ENCODE peak calls at places on chromosomes 1 and 21, in six cellular contexts. D is neuronal stem cell, Z is psoas muscle, W is uterus, F is right cardiac atrium, I is pancreas. M is an unnamed sample.

GRCh38 chr1:18282851-18283600 is 175.4 kb downstream of the IGSF21 start:
- DNase-seq in I (no peak), Z (no peak), W (no peak), F (no peak), D (no peak), M (peak)

GRCh38 chr1:119449964-119450363 is 35.0 kb downstream of the HSD3B2 start:
- DNase-seq in I (no peak), W (no peak), D (no peak), F (no peak), Z (no peak), M (peak)

GRCh38 chr1:14996133-14997050 is 157.2 kb upstream of the TMEM51 start:
- DNase-seq in I (no peak), D (peak), W (no peak), Z (peak), F (no peak), M (no peak)

GRCh38 chr1:227901906-227902640 is 45.7 kb downstream of the WNT9A start:
- DNase-seq in D (no peak), Z (no peak), W (no peak), F (peak), I (peak), M (no peak)

GRCh38 chr1:158117854-158118691 is 62.6 kb upstream of the CD1D start:
- DNase-seq in Z (no peak), F (peak), W (peak), D (no peak), I (peak), M (peak)

GRCh38 chr1:154972517-154973343 is 1.8 kb upstream of the CKS1B start:
- DNase-seq in F (peak), D (peak), I (peak), W (peak), Z (peak), M (peak)

GRCh38 chr1:116877369-116877768 is 32.3 kb upstream of the PTGFRN start:
- DNase-seq in I (no peak), D (no peak), F (no peak), W (no peak), Z (no peak), M (peak)

GRCh38 chr1:78237364-78237916 is 191.7 kb downstream of the GIPC2 start:
- DNase-seq in F (no peak), W (no peak), I (no peak), D (no peak), Z (no peak), M (no peak)

GRCh38 chr1:227779651-227780050 is 35.8 kb upstream of the PRSS38 start:
- DNase-seq in I (no peak), F (no peak), W (no peak), Z (no peak), D (no peak), M (no peak)

GRCh38 chr21:34795152-34796141 is 126.7 kb downstream of the CLIC6 start:
- DNase-seq in F (no peak), W (no peak), Z (peak), D (no peak), I (no peak), M (no peak)

GRCh38 chr1:66283583-66284041 is 250.3 kb upstream of the SGIP1 start:
- DNase-seq in D (no peak), I (no peak), Z (no peak), F (no peak), W (no peak), M (no peak)

GRCh38 chr1:14499312-14500040 is 99.0 kb upstream of the KAZN start:
- DNase-seq in Z (no peak), D (no peak), I (no peak), W (no peak), F (no peak), M (no peak)

GRCh38 chr1:36572906-36573305 is 90.2 kb upstream of the CSF3R start:
- DNase-seq in F (no peak), I (no peak), W (no peak), D (no peak), Z (no peak), M (no peak)

GRCh38 chr1:20183876-20184275 is 2.0 kb upstream of the UBXN10 start:
- DNase-seq in Z (no peak), D (no peak), I (no peak), F (no peak), W (no peak), M (no peak)

GRCh38 chr1:20184997-20185833 is 681 bp upstream of the UBXN10 start:
- DNase-seq in W (no peak), Z (no peak), F (no peak), D (no peak), I (no peak), M (no peak)

GRCh38 chr1:20185834-20186782 is at the start of the genes PLA2G2C and UBXN10:
- DNase-seq in I (peak), F (peak), D (peak), W (peak), Z (peak), M (no peak)

GRCh38 chr1:20183035-20183434 is 2.9 kb upstream of the UBXN10 start:
- DNase-seq in Z (no peak), W (no peak), I (no peak), D (no peak), F (no peak), M (no peak)

GRCh38 chr1:20184481-20184900 is 1.4 kb upstream of the UBXN10 start:
- DNase-seq in W (no peak), I (no peak), D (no peak), F (no peak), Z (no peak), M (no peak)
- H3K27ac ChIP-seq in W (no peak), I (no peak), D (no peak), F (no peak), Z (no peak), M (no peak)

GRCh38 chr1:219567341-219567947 is 45.5 kb downstream of the ZC3H11B start:
- DNase-seq in D (no peak), W (no peak), I (no peak), F (no peak), Z (no peak), M (peak)
- H3K27ac ChIP-seq in D (no peak), W (no peak), I (no peak), F (no peak), Z (no peak), M (no peak)

GRCh38 chr21:45641480-45642035 is 2.0 kb upstream of the PCBP3 start:
- DNase-seq in I (no peak), D (no peak), Z (no peak), W (no peak), F (peak), M (no peak)

GRCh38 chr21:45643021-45643980 is at the start of gene PCBP3:
- DNase-seq in F (peak), I (peak), W (peak), D (peak), Z (peak), M (no peak)

GRCh38 chr21:45640888-45641479 is 2.5 kb upstream of the PCBP3 start:
- DNase-seq in Z (no peak), W (no peak), D (no peak), I (no peak), F (peak), M (no peak)

GRCh38 chr21:45644041-45644906 is 749 bp downstream of the PCBP3 start:
- DNase-seq in Z (no peak), F (peak), I (peak), D (peak), W (no peak), M (no peak)

DNA sequence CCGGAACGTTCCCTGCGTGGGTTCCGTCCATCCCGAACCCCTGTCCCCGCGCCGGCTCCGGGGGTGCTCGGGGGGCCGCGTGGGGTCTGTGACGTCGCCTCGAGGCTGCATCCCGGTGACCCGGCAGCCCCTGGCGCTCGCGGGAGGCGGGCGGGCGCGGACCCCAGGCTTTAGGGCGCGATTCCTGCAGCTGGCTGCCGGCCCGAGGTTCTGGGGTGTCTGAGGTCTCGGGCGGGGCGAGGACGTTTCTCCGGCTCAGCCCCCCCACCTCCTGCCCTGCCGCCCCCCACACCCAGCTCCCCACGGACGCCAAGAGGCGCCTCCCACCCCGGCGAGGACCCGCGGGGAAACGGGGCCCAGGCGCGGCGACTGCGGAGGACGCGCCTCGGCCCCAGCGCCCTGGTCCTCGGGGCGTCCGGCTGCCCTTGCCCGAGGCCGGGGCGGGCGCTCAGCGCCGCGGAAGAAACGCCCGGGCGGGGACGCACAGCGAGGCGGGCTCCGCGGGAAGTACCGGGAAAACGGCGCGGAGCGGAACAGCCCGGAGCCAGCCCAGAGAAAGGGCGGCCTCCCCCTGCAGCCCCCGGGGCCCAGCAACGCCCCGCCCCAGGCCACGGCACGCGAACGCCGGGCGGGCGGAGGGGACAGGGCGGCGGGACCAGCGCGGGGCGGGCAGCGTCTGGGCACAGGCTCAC is 1.3 kb upstream of the PCBP3 start:
- DNase-seq in D (no peak), F (peak), Z (peak), I (peak), W (no peak), M (no peak)
- H3K27ac ChIP-seq in D (no peak), F (no peak), Z (no peak), I (no peak), W (peak), M (no peak)

GRCh38 chr21:45169001-45169400 is 94.6 kb downstream of the ADARB1 start:
- DNase-seq in I (no peak), Z (no peak), D (no peak), F (no peak), W (no peak), M (no peak)

GRCh38 chr21:45170987-45171386 is 96.6 kb downstream of the ADARB1 start:
- DNase-seq in Z (no peak), F (no peak), W (no peak), I (no peak), D (no peak), M (no peak)

GRCh38 chr21:45168522-45168921 is 94.1 kb downstream of the ADARB1 start:
- DNase-seq in W (no peak), I (no peak), D (no peak), Z (no peak), F (no peak), M (no peak)

GRCh38 chr21:45167796-45168222 is 93.4 kb downstream of the ADARB1 start:
- DNase-seq in F (no peak), I (no peak), W (no peak), Z (no peak), D (no peak), M (no peak)

DNA sequence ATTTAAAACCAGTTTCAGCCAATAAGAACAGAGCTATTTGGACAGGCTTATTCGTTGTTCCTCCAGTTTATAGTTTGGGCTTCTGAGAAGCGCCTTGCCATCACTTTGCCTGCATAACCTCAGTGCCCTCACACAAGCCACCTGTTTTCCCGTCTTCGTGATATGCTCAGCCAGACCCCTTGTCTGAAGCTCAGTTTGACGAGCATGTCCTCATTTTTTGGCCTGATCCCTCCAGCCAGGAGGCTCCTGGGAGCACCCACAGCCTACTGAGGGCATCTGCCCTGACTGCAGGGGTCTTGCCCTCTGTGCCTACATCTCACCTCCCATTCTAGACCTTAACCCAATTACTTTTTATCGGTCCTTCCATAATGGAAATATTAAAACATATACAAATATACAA is 95.3 kb downstream of the ADARB1 start:
- DNase-seq in W (no peak), F (no peak), Z (no peak), D (no peak), I (no peak), M (no peak)
- H3K27ac ChIP-seq in W (no peak), F (no peak), Z (peak), D (no peak), I (no peak), M (no peak)

DNA sequence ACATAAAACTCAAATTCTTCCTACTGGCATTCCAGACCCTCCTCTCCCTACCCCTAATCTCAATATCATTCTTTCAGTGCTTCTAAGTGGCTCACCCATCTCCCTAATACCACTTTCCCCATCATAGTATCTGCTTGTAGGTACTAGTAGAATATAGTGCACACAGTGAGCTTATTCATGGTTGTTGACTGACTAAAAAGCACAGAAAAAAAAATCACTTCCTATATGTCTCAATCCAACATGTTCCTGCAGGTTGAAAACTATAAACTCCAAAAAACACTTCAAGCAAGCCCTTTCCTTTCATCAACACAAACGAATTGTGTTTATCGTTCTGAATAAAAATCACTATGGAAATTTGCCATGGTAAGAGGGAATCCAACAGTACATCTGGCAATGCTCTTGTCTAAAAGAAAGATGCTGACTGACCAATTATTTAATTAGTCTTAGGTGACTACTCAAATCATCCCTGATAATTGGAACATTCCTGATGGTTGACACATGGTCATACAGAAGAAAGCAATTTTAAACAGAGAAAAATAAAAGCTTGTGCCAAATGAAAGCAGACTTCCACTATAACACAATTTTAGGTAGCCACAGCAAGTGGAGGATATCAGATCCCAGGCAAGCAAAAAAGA is 87.1 kb downstream of the NDUFS5 start:
- DNase-seq in W (no peak), I (no peak), F (no peak), Z (no peak), D (no peak), M (no peak)
- H3K27ac ChIP-seq in W (no peak), I (no peak), F (no peak), Z (no peak), D (no peak), M (no peak)

GRCh38 chr21:39134288-39134810 is 48.9 kb downstream of the PSMG1 start:
- DNase-seq in Z (no peak), I (no peak), F (no peak), W (no peak), D (no peak), M (no peak)

GRCh38 chr21:39132248-39132647 is 51.0 kb downstream of the PSMG1 start:
- DNase-seq in Z (no peak), D (no peak), I (no peak), F (no peak), W (no peak), M (no peak)

GRCh38 chr21:39136711-39137110 is 46.5 kb downstream of the PSMG1 start:
- DNase-seq in I (no peak), W (no peak), Z (no peak), F (no peak), D (no peak), M (no peak)

GRCh38 chr21:39141502-39141901 is 41.7 kb downstream of the PSMG1 start:
- DNase-seq in F (no peak), W (no peak), D (no peak), I (no peak), Z (no peak), M (no peak)

DNA sequence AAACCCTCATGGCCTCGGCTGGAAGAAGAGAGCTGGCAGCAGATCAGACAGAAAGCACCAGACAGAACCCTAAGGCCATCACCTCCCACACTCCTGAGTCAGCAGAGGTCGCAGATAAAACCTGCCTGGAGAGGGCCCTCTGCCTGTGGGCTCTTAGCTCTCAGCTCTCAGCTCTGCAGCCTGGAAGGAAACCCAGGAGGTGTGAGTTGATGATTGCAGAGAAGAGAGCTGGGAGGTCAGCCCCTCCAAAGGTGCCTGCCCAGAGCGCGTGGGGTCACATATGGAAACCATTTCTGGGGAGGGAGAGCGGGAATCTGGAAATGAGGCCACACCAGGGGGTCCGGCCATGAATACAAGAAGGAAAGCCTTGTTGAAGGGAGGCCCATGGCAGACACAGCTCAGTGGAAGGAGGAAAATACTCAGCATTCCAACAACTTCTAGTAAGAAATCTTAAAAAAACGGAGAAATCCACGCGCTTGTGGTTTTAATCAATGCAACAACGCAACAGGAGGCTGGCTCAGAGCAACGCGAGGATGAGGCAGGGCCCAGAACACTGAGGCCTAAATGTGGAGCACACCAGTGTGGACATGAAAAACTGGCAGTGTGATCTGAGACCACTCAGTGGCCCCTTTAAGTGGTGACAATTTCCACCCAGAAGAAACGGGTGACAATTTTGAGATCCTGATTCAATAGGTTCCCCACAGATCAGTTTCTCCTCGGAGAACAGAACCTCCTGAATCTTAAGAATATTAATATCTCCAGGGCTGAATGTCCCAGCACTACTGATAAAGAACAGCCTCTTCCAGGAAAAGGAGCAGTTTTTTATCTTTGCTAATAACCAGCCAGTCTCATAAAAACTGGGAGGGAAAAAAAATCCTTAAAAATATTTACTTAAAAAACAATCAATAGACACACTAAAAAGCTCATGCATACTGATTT is 45.7 kb downstream of the PSMG1 start:
- DNase-seq in D (no peak), W (peak), I (no peak), F (peak), Z (no peak), M (no peak)
- H3K27ac ChIP-seq in D (peak), W (peak), I (no peak), F (no peak), Z (no peak), M (no peak)

GRCh38 chr1:115527746-115528145 is 114.0 kb upstream of the VANGL1 start:
- DNase-seq in W (no peak), D (no peak), F (no peak), Z (no peak), I (no peak), M (no peak)

GRCh38 chr1:115529216-115529897 is 112.4 kb upstream of the VANGL1 start:
- DNase-seq in F (no peak), I (no peak), W (no peak), Z (no peak), D (no peak), M (no peak)

GRCh38 chr1:115531806-115532359 is 109.9 kb upstream of the VANGL1 start:
- DNase-seq in W (no peak), F (no peak), I (no peak), Z (no peak), D (no peak), M (no peak)

GRCh38 chr1:115526900-115527299 is 114.9 kb upstream of the VANGL1 start:
- DNase-seq in W (no peak), D (no peak), Z (no peak), F (no peak), I (no peak), M (no peak)

DNA sequence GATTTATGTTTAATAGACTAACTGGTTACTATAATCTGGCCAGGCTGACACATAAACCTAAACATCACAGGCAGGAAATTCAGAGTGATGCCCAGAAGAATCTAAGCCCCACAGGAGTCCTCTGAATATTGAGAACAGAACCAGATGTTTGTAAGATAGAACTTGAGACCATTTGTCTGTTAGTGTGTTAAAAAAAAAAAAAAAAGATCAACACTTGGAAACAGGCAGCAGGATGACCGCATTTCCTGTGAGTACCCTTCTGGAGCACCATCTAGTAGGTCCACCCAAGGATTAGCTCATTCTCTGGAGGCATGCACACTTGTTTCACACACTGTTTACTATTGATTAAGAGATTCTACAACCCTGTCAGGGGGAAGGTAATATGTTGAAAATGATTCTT is 111.4 kb upstream of the VANGL1 start:
- DNase-seq in W (no peak), I (no peak), F (no peak), D (no peak), Z (no peak), M (no peak)
- H3K27ac ChIP-seq in W (no peak), I (no peak), F (no peak), D (no peak), Z (no peak), M (no peak)

DNA sequence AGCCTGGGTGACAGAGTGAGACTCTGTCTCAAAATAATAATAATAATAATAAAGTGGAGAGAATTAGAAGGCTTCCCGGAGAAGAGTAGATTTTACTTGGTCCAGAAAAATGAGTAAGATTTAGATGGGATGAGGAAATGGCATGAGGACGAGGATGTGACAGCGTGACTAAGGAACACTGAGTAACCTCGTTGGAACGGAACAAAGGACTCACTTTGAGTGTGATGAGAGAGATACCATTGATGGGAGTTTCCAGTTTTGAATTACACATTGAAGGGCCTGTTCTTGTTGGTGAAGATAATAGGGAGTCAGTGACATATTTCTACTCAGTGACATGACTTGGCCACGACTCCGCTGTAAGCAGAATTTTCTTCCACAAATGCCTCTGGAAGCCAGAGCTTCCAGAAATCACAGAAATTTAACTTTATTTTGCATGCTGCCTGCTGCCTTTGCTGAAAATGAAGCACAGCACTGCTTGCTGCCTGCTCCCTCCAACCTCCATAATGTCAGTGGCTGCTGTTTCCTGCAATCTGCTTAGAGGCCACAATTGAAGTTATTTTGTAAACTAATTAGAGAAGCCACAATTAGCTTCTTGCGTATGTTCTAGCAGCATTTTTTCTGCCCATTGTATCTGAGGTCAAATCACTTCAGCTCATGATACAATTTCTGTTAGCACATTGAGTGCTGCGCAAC is 33.7 kb upstream of the FBXO28 start:
- DNase-seq in D (no peak), W (no peak), I (no peak), Z (no peak), F (no peak), M (no peak)
- H3K27ac ChIP-seq in D (no peak), W (no peak), I (no peak), Z (no peak), F (no peak), M (no peak)

M was measured in SJCRH30.